ENCODE peak calls at places on chromosomes 6 and 20, in seven cellular contexts. X is endothelial cell; L is AG10803; Q is OCI-LY7; P is CD4-positive, alpha-beta T cell; E is BJ; O is brain microvascular endothelial cell. V is an unnamed sample.

GRCh38 chr6:139679516-139680179 is 305.2 kb upstream of the CITED2 start:
- DNase-seq in X (no peak), L (peak; percentile 76), Q (no peak), P (no peak), E (peak; percentile 29), O (peak; percentile 84), V (peak; percentile 85)

GRCh38 chr6:81075974-81076373 is 676.5 kb downstream of the TENT5A start:
- DNase-seq in X (peak; percentile 14), L (no peak), Q (no peak), P (no peak), E (no peak), O (peak; percentile 7), V (peak; percentile 31)

GRCh38 chr6:69887026-69887425 is 20.7 kb downstream of the COL19A1 start:
- DNase-seq in X (no peak), L (no peak), Q (no peak), P (no peak), E (no peak), O (peak; percentile 17), V (no peak)

GRCh38 chr6:20058912-20059311 is 153.4 kb downstream of the MBOAT1 start:
- DNase-seq in X (no peak), L (no peak), Q (no peak), P (no peak), E (no peak), O (no peak), V (no peak)

GRCh38 chr20:15075586-15075985 is 738.2 kb upstream of the FLRT3 start:
- DNase-seq in X (no peak), L (no peak), Q (no peak), P (no peak), E (no peak), O (no peak), V (no peak)

GRCh38 chr20:31637660-31638059 is at the start of gene COX4I2:
- DNase-seq in X (no peak), L (no peak), Q (no peak), P (no peak), E (no peak), O (no peak), V (no peak)

GRCh38 chr20:34701405-34702085 is 2.6 kb upstream of the TP53INP2 start:
- DNase-seq in X (no peak), L (no peak), Q (no peak), P (no peak), E (no peak), O (no peak), V (no peak)

GRCh38 chr6:89084954-89085353 is 4.4 kb downstream of the PNRC1 start:
- DNase-seq in X (no peak), L (no peak), Q (no peak), P (no peak), E (no peak), O (no peak), V (peak; percentile 43)

GRCh38 chr6:37557645-37558114 is 58.0 kb upstream of the CCDC167 start:
- DNase-seq in X (no peak), L (no peak), Q (no peak), P (no peak), E (no peak), O (no peak), V (no peak)

GRCh38 chr6:95244749-95245148 is 332.6 kb upstream of the MANEA start:
- DNase-seq in X (no peak), L (no peak), Q (no peak), P (no peak), E (no peak), O (no peak), V (no peak)

GRCh38 chr6:128567029-128567428 is 46.6 kb upstream of the PTPRK start:
- DNase-seq in X (no peak), L (peak; percentile 49), Q (no peak), P (no peak), E (peak; percentile 35), O (no peak), V (no peak)

GRCh38 chr6:17013701-17014100 is 88.1 kb upstream of the STMND1 start:
- DNase-seq in X (no peak), L (peak; percentile 85), Q (no peak), P (no peak), E (peak; percentile 70), O (peak; percentile 33), V (peak; percentile 72)

GRCh38 chr6:22657341-22657985 is 88.1 kb downstream of the HDGFL1 start:
- DNase-seq in X (no peak), L (peak; percentile 8), Q (no peak), P (no peak), E (no peak), O (no peak), V (peak; percentile 14)

GRCh38 chr20:32534661-32535240 is 50.4 kb downstream of the NOL4L start:
- DNase-seq in X (no peak), L (no peak), Q (peak; percentile 57), P (peak; percentile 67), E (no peak), O (no peak), V (no peak)

GRCh38 chr6:157054531-157054979 is 268.8 kb downstream of the TMEM242 start:
- DNase-seq in X (no peak), L (no peak), Q (peak; percentile 61), P (no peak), E (no peak), O (no peak), V (no peak)

GRCh38 chr6:165988306-165988756 is 179.3 kb downstream of the TBXT start:
- DNase-seq in X (no peak), L (no peak), Q (no peak), P (no peak), E (no peak), O (no peak), V (no peak)

GRCh38 chr20:59365611-59366284 is 65.3 kb downstream of the EDN3 start:
- DNase-seq in X (no peak), L (no peak), Q (no peak), P (no peak), E (no peak), O (no peak), V (no peak)

GRCh38 chr6:54988576-54988975 is 142.0 kb downstream of the FAM83B start:
- DNase-seq in X (no peak), L (no peak), Q (no peak), P (no peak), E (no peak), O (no peak), V (no peak)

GRCh38 chr6:41353333-41353732 is 17.9 kb downstream of the NCR2 start:
- DNase-seq in X (no peak), L (no peak), Q (no peak), P (no peak), E (no peak), O (no peak), V (no peak)

GRCh38 chr6:136225496-136225895 is 24.6 kb downstream of the MTFR2 start:
- DNase-seq in X (no peak), L (no peak), Q (no peak), P (no peak), E (no peak), O (no peak), V (no peak)

GRCh38 chr20:41373384-41373783 is 6.8 kb upstream of the EMILIN3 start:
- DNase-seq in X (no peak), L (no peak), Q (no peak), P (no peak), E (no peak), O (no peak), V (no peak)

GRCh38 chr6:37689356-37689755 is 8.3 kb downstream of the MDGA1 start:
- DNase-seq in X (no peak), L (no peak), Q (no peak), P (no peak), E (no peak), O (no peak), V (no peak)

GRCh38 chr20:63465380-63466249 is 6.8 kb downstream of the KCNQ2 start:
- DNase-seq in X (no peak), L (no peak), Q (no peak), P (no peak), E (no peak), O (no peak), V (no peak)

GRCh38 chr6:52591832-52592231 is 15.0 kb upstream of the TRAM2 start:
- DNase-seq in X (no peak), L (no peak), Q (no peak), P (no peak), E (no peak), O (no peak), V (no peak)
- TF ChIP-seq CTCF in X (no peak), L (no peak), Q (no peak), P (no peak), E (no peak), O (no peak), V (no peak)

GRCh38 chr6:31587791-31588777 is 2.0 kb downstream of the LST1 start:
- DNase-seq in X (no peak), L (no peak), Q (no peak), P (no peak), E (no peak), O (no peak), V (no peak)

GRCh38 chr6:31582230-31582601 is at the start of gene LTB:
- DNase-seq in X (no peak), L (no peak), Q (peak; percentile 87), P (peak; percentile 78), E (no peak), O (no peak), V (no peak)

GRCh38 chr6:31586013-31586412 is at the start of gene LST1:
- DNase-seq in X (no peak), L (peak; percentile 21), Q (no peak), P (no peak), E (no peak), O (no peak), V (peak; percentile 46)

GRCh38 chr6:31586596-31586995 is 519 bp downstream of the LST1 start:
- DNase-seq in X (no peak), L (no peak), Q (peak; percentile 57), P (no peak), E (no peak), O (no peak), V (no peak)

GRCh38 chr6:31585531-31585930 is 546 bp upstream of the LST1 start:
- DNase-seq in X (no peak), L (no peak), Q (peak; percentile 79), P (no peak), E (no peak), O (no peak), V (no peak)
- TF ChIP-seq CTCF in X (peak; percentile 45), L (peak; percentile 28), Q (peak; percentile 82), P (peak; percentile 44), E (peak; percentile 26), O (peak; percentile 65), V (peak; percentile 20)

DNA sequence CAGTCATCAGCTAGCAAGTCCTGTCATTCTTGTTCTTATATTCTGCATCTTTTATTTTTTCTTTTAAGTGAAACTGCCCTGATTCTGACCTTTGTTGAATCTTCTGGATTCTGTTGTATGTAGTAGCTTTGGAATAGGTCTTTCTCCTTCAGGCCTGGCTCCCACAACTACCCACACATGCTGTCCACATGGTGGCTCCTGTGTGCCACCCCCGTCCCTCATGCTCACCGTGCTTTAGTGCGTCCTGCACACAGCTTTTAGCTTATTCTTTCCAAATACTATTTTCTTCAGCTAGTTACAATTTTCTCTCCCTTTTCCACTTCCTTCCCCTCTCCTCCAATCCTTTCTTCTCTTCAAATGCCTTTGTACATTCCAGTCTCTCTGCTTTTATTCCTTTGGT is 61.8 kb downstream of the CTNNBL1 start:
- DNase-seq in X (no peak), L (peak; percentile 55), Q (no peak), P (no peak), E (no peak), O (no peak), V (peak; percentile 8)
- TF ChIP-seq CTCF in X (no peak), L (peak; percentile 50), Q (peak; percentile 10), P (no peak), E (peak; percentile 33), O (peak; percentile 45), V (no peak)

DNA sequence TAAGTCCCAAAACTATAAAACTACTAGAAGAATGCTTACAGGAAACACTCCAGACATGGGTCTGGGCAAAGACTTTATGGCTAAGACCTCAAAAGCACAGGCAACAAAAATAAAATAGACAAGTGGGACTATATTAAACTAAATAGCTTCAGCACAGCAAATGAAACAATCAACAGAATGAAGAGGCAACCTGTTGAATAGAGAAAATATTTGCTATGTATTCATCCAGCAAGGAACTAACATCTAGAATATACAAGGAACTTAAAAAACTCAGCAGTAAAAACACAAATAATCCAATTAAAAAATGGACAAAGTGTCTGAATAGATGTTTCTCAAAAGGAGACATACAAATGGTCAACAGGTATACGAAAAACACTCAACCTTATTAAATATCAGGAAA is 30.4 kb downstream of the HLA-G start:
- DNase-seq in X (no peak), L (no peak), Q (no peak), P (no peak), E (no peak), O (no peak), V (no peak)
- TF ChIP-seq CTCF in X (no peak), L (no peak), Q (no peak), P (no peak), E (no peak), O (no peak), V (no peak)